ENCODE peak calls at places on chromosomes 13 and 19, in ten cellular contexts. U is NCI-H446 treated with DMSO at 0.1 percent for 48 hours; I is Panc1; A is NCI-H1105; Y is stimulated activated CD4-positive, alpha-beta T cell treated with anti-CD3 and anti-CD28 coated beads, TNF-alpha, amount 100 ng/mL, for 48 hours; X is stimulated activated CD8-positive, alpha-beta memory T cell treated with anti-CD3 and anti-CD28 coated beads, Interleukin-7, amount 100 ng/mL, for 4 hours; O is neuronal stem cell; K is HuH-7; T is hippocampal formation; Q is anterior cingulate cortex. E is an unnamed sample.

GRCh38 chr13:51269039-51269438 is 46.8 kb downstream of the FAM124A start:
- DNase-seq in I (no peak), Q (no peak), O (no peak), U (no peak), K (no peak), A (no peak), Y (no peak), T (no peak), X (no peak), E (no peak)

GRCh38 chr13:41802684-41803554 is 158.0 kb downstream of the VWA8 start:
- DNase-seq in Q (no peak), U (no peak), O (no peak), T (no peak), I (no peak), X (no peak), Y (no peak), A (no peak), K (no peak), E (no peak)

GRCh38 chr13:110944121-110944967 is 29.5 kb upstream of the ANKRD10 start:
- DNase-seq in X (no peak), U (no peak), I (peak; percentile 38), Y (no peak), A (peak; percentile 61), K (peak; percentile 57), Q (no peak), T (no peak), O (no peak), E (no peak)

GRCh38 chr19:6997679-6998445 is 23.4 kb downstream of the MBD3L2B start:
- DNase-seq in A (no peak), Y (no peak), X (no peak), I (no peak), T (no peak), U (no peak), Q (no peak), K (no peak), O (no peak), E (no peak)

GRCh38 chr13:73938375-73939070 is 195.7 kb downstream of the KLF12 start:
- DNase-seq in O (peak; percentile 5), Q (no peak), T (no peak), A (no peak), X (no peak), U (no peak), Y (no peak), I (no peak), K (no peak), E (no peak)

GRCh38 chr13:44843403-44843802 is 145.9 kb downstream of the NUFIP1 start:
- DNase-seq in Q (no peak), X (no peak), O (no peak), Y (no peak), T (no peak), I (no peak), U (no peak), A (no peak), K (no peak), E (no peak)

GRCh38 chr19:28166025-28166424 is 1046.9 kb downstream of the UQCRFS1 start:
- DNase-seq in O (no peak), T (no peak), K (no peak), Q (no peak), A (no peak), X (no peak), U (no peak), Y (no peak), I (no peak), E (no peak)

GRCh38 chr13:42746846-42747245 is 34.5 kb upstream of the FAM216B start:
- DNase-seq in Q (no peak), K (no peak), Y (no peak), T (no peak), A (no peak), U (no peak), X (no peak), I (no peak), O (no peak), E (no peak)

GRCh38 chr19:49142866-49143335 is 12.3 kb downstream of the HRC start:
- DNase-seq in O (peak; percentile 90), I (no peak), A (no peak), U (no peak), T (peak; percentile 82), X (peak; percentile 48), Q (peak; percentile 92), Y (peak; percentile 44), K (no peak), E (peak; percentile 85)

GRCh38 chr19:32339988-32340874 is 5.2 kb upstream of the ZNF507 start:
- DNase-seq in U (peak; percentile 38), T (peak; percentile 45), I (peak; percentile 53), X (peak; percentile 6), K (peak; percentile 73), A (peak; percentile 14), Q (peak; percentile 45), O (no peak), Y (no peak), E (peak; percentile 52)

GRCh38 chr19:3671680-3672574 is 28.3 kb downstream of the PIP5K1C start:
- DNase-seq in Q (no peak), U (no peak), T (no peak), O (no peak), I (no peak), X (peak; percentile 49), K (no peak), A (no peak), Y (no peak), E (no peak)

GRCh38 chr13:111270765-111271164 is 49.7 kb upstream of the TEX29 start:
- DNase-seq in I (no peak), A (no peak), K (no peak), X (no peak), U (no peak), O (no peak), Q (no peak), T (no peak), Y (no peak), E (no peak)

GRCh38 chr13:53522034-53522433 is 493.4 kb downstream of the OLFM4 start:
- DNase-seq in Q (no peak), A (no peak), X (no peak), T (no peak), Y (no peak), U (no peak), O (no peak), I (no peak), K (no peak), E (no peak)